ENCODE peak calls at places on chromosome 1, in four cellular contexts. L is pancreas, P is IMR-90, N is right lobe of liver. F is an unnamed sample. For H3K4me1, the result is how much of the 10 kb centered on the place peaks cover.

GRCh38 chr1:245876586-245876985 is 630.5 kb downstream of the SMYD3 start:
- DNase-seq in L (no peak), P (peak), N (no peak), F (no peak)

GRCh38 chr1:236774926-236775325 is 20.2 kb upstream of the MTR start:
- DNase-seq in L (no peak), P (peak), N (no peak), F (no peak)

GRCh38 chr1:76354236-76354635 is 279.7 kb downstream of the ST6GALNAC3 start:
- DNase-seq in L (no peak), P (no peak), N (no peak), F (no peak)

GRCh38 chr1:3633344-3634058 is 8.7 kb downstream of the TPRG1L start:
- DNase-seq in L (no peak), P (no peak), N (peak), F (no peak)

GRCh38 chr1:10910490-10911273 is 101.8 kb upstream of the TARDBP start:
- DNase-seq in L (no peak), P (no peak), N (no peak), F (no peak)

GRCh38 chr1:116737855-116738318 is 16.3 kb upstream of the CD2 start:
- DNase-seq in L (no peak), P (no peak), N (no peak), F (no peak)

GRCh38 chr1:15008783-15009709 is 144.5 kb upstream of the TMEM51 start:
- DNase-seq in L (no peak), P (peak), N (no peak), F (no peak)

GRCh38 chr1:30522031-30523004 is 201.1 kb downstream of the MATN1 start:
- DNase-seq in L (peak), P (peak), N (peak), F (no peak)

GRCh38 chr1:26156285-26157038 is 2.4 kb upstream of the FAM110D start:
- DNase-seq in L (no peak), P (no peak), N (peak), F (no peak)

GRCh38 chr1:24958766-24959622 is 28.9 kb upstream of the RUNX3 start:
- DNase-seq in L (no peak), P (no peak), N (peak), F (no peak)

GRCh38 chr1:181057079-181057478 is 23.3 kb downstream of the MR1 start:
- DNase-seq in L (no peak), P (no peak), N (no peak), F (no peak)

GRCh38 chr1:41647202-41648135 is 163.0 kb upstream of the EDN2 start:
- DNase-seq in L (no peak), P (no peak), N (no peak), F (no peak)

GRCh38 chr1:41649445-41650175 is 165.1 kb upstream of the EDN2 start:
- DNase-seq in L (no peak), P (no peak), N (no peak), F (no peak)

GRCh38 chr1:41650176-41650519 is 165.7 kb upstream of the EDN2 start:
- DNase-seq in L (no peak), P (no peak), N (no peak), F (no peak)

GRCh38 chr1:41648844-41649243 is 164.4 kb upstream of the EDN2 start:
- DNase-seq in L (no peak), P (no peak), N (no peak), F (no peak)

GRCh38 chr1:41648230-41648629 is 163.7 kb upstream of the EDN2 start:
- DNase-seq in L (no peak), P (no peak), N (no peak), F (no peak)
- H3K27ac ChIP-seq in L (no peak), P (no peak), N (no peak), F (no peak)

GRCh38 chr1:79716481-79716880 is 710.0 kb upstream of the ADGRL4 start:
- DNase-seq in L (no peak), P (peak), N (no peak), F (no peak)
- H3K4me1 ChIP-seq in L (under half), P (under half), N (under half), F (under half)

DNA sequence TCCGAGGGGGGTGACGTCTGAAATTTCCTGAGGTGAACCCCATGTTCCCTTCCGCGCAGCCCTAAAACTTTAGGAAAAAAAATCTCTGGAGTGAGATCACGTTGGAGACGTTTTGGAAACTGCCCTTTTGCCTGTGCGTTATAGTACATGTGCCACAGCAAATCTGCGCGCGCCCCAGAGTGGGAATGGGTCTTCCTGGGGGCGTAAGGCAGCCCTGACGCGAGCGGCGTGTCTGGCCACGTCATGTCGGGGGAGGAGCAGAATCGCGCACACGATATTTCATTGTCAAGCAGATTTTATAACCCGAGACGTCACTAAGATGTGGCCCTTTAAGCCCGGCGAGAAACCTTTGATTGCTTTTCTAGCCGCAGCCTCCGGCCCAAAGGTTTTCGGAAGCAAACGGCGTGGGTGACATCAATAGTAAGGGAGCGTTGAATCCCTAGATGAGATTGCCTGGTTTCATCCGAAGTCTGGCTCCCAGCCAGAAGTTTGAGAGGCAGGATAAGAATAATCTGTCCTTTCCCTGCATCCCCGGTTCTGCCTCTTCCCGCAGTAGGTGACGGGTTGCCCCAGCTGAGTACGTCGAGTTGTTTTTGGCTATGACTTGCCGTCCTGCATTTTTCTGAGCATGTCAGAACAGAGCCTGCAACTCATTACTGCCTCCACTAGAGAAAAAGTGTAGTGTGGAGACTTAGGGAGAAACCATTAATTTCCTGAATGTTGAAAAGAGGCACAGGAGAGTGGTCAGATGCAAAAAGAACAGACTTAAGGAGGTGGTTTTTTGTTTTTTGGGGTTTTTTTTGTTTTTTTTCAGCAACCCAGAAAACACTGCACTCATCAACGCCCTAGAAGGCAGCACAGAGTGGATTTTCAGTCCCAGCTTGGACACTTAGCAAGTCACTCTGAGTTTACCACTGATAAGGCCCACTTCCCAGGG is 800 bp upstream of the PMVK start:
- DNase-seq in L (peak), P (peak), N (peak), F (peak)
- TF ChIP-seq CTCF in L (no peak), P (peak), N (peak), F (peak)

DNA sequence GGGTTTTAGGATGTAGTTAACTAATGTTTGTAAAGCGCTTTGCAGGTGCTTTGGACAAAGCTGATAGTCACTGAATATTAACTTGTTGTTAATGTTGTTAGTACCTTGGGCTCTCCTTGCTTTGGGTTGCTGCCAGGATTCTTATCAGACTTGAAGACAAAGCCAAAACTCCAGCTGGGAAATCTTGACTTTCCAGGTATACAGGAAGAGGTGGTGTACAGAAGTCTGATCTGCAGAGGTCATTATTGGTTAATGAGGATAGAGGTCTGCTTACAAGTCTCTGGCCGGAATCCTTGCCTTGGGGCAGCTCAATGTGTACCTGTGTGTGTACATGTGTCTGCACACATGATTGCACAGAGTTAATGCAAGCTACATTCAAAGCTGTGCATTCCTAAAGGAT is 96.0 kb upstream of the POU3F1 start:
- DNase-seq in L (no peak), P (no peak), N (no peak), F (no peak)
- H3K27ac ChIP-seq in L (no peak), P (no peak), N (no peak), F (no peak)